ENCODE peak calls at places on chromosomes 5 and 9, in five cellular contexts. T is Jurkat, Clone E6-1; K is AG10803; L is uterus; B is left lung. Y is an unnamed sample.

GRCh38 chr5:180648658-180649296 is 623 bp downstream of the FLT4 start:
- DNase-seq in L (no peak), K (no peak), B (no peak), T (no peak), Y (no peak)

GRCh38 chr5:121462441-121462840 is 389.2 kb upstream of the FTMT start:
- DNase-seq in T (no peak), B (no peak), L (no peak), K (no peak), Y (no peak)

GRCh38 chr5:169020102-169020501 is 280.8 kb downstream of the SLIT3 start:
- DNase-seq in K (peak; percentile 14), T (peak; percentile 2), B (no peak), L (no peak), Y (no peak)

GRCh38 chr9:20598367-20598766 is 23.9 kb downstream of the MLLT3 start:
- DNase-seq in T (no peak), L (no peak), K (no peak), B (no peak), Y (no peak)

GRCh38 chr9:106797299-106797698 is 65.7 kb upstream of the ZNF462 start:
- DNase-seq in K (peak; percentile 22), T (no peak), L (no peak), B (no peak), Y (no peak)

GRCh38 chr5:168879929-168880328 is 300.8 kb upstream of the PANK3 start:
- DNase-seq in T (no peak), K (peak; percentile 48), L (no peak), B (no peak), Y (no peak)

GRCh38 chr5:143093452-143094086 is 309.9 kb downstream of the NR3C1 start:
- DNase-seq in L (no peak), B (no peak), K (no peak), T (no peak), Y (no peak)

GRCh38 chr5:7074176-7074575 is 321.8 kb upstream of the ADCY2 start:
- DNase-seq in B (no peak), K (no peak), L (no peak), T (no peak), Y (no peak)

DNA sequence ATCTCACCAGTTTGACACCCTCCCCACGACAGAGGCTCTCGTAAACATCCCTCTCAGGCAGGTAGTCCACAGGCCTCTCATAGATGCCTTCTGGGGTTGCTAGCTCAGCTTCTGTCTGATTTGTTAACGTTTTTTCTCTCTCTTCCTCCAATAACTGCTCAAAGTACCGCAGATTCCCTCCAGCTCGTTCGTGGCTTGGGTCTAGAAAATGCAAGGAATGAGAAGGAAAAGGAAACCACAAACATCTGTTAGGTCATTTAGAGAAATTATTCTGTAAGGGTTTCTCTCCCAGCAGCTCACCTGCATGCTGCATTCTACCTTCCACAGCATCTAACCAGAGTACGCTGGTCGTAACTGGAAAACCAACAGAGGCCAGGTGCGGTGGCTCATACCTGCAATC is 18.5 kb downstream of the P4HA2 start:
- DNase-seq in B (no peak), T (peak; percentile 77), L (no peak), K (peak; percentile 69), Y (no peak)
- H3K4me3 ChIP-seq in B (no peak overlapping the region), T (no peak overlapping the region), L (no peak overlapping the region), K (no peak overlapping the region), Y (no peak overlapping the region)

DNA sequence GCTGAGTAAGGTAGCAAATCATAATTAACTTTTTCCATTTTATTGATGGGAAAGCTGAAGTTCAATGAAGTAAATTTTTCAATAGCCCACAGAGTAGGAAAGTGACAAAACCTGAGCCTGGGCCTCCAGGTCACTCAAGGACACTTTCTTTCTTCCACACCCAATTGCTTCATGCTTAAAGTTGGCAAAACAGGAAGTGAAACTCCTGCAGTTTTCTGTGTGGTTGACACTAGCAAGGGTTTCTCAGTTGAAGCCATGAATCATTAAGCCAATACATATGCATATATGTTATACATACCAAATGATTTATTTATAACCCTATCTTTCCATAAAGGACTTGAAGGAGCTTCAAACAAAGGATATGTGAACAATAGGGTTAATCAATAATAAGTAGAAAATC is 13.9 kb downstream of the TLR4 start:
- DNase-seq in B (no peak), L (no peak), K (peak; percentile 73), T (no peak), Y (no peak)
- H3K4me3 ChIP-seq in B (no peak overlapping the region), L (no peak overlapping the region), K (no peak overlapping the region), T (no peak overlapping the region), Y (no peak overlapping the region)

DNA sequence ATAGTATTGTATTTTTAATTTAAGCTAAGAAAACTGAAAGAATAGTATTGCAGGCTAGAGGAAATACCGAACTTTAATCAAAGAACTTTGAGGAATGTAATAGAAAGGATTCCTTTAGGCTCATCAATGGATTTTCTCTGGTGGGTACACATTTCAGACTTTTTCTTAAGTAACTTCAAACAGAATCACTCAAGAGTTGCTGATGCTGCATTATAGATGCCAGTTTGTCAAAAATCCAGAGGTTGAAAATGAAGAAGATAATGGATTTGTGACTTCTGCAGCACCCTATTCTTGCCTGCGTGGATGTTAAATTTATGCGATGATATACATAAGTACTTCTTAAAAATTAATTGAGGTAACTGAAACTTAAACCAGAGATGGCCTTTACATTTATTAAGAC is 347 bp downstream of the OGN start:
- DNase-seq in B (no peak), L (no peak), T (peak; percentile 49), K (no peak), Y (no peak)
- H3K4me3 ChIP-seq in B (no peak overlapping the region), L (peak overlapping the region; percentile 17), T (peak overlapping the region; percentile 43), K (no peak overlapping the region), Y (peak overlapping the region; percentile 24)

GRCh38 chr5:40477856-40478546 is 201.7 kb upstream of the PTGER4 start:
- DNase-seq in K (peak; percentile 68), B (no peak), L (no peak), T (no peak), Y (no peak)
- H3K4me3 ChIP-seq in K (no peak overlapping the region), B (no peak overlapping the region), L (no peak overlapping the region), T (no peak overlapping the region), Y (no peak overlapping the region)